ENCODE peak calls at places on chromosomes 13 and 19, in eight cellular contexts. One of them, this sample, is unnamed.
A peak's percentile ranks its signal among the peaks of the same experiment; 100 is the strongest.

GRCh38 chr19:56076413-56076998 is 44.6 kb downstream of the ZNF787 start:
- DNase-seq in A549: peak; percentile 61
- DNase-seq in tibial artery: no peak
- DNase-seq in AG10803: peak; percentile 45
- DNase-seq in GM23338: peak; percentile 77
- DNase-seq in H9: no peak
- DNase-seq in choroid plexus epithelial cell: peak; percentile 77
- DNase-seq in cardiac muscle cell: peak; percentile 64
- DNase-seq in this sample: peak; percentile 78

GRCh38 chr19:45578861-45579260 is 5.7 kb downstream of the OPA3 start:
- DNase-seq in A549: no peak
- DNase-seq in tibial artery: no peak
- DNase-seq in AG10803: no peak
- DNase-seq in GM23338: no peak
- DNase-seq in H9: no peak
- DNase-seq in choroid plexus epithelial cell: no peak
- DNase-seq in cardiac muscle cell: no peak
- DNase-seq in this sample: peak; percentile 47

GRCh38 chr13:110885966-110886365 is 28.9 kb downstream of the ANKRD10 start:
- DNase-seq in A549: no peak
- DNase-seq in tibial artery: no peak
- DNase-seq in AG10803: no peak
- DNase-seq in GM23338: peak; percentile 73
- DNase-seq in H9: peak; percentile 75
- DNase-seq in choroid plexus epithelial cell: no peak
- DNase-seq in cardiac muscle cell: no peak
- DNase-seq in this sample: peak; percentile 11

GRCh38 chr13:74210693-74211393 is 76.6 kb upstream of the KLF12 start:
- DNase-seq in A549: no peak
- DNase-seq in tibial artery: peak; percentile 79
- DNase-seq in AG10803: peak; percentile 99
- DNase-seq in GM23338: no peak
- DNase-seq in H9: no peak
- DNase-seq in choroid plexus epithelial cell: peak; percentile 88
- DNase-seq in cardiac muscle cell: peak; percentile 35
- DNase-seq in this sample: peak; percentile 96

GRCh38 chr13:26050568-26051230 is 1.1 kb downstream of the SHISA2 start:
- DNase-seq in A549: no peak
- DNase-seq in tibial artery: no peak
- DNase-seq in AG10803: no peak
- DNase-seq in GM23338: peak; percentile 79
- DNase-seq in H9: peak; percentile 65
- DNase-seq in choroid plexus epithelial cell: peak; percentile 47
- DNase-seq in cardiac muscle cell: peak; percentile 70
- DNase-seq in this sample: no peak

GRCh38 chr13:110017379-110017778 is 231.0 kb upstream of the IRS2 start:
- DNase-seq in A549: peak; percentile 66
- DNase-seq in tibial artery: no peak
- DNase-seq in AG10803: peak; percentile 92
- DNase-seq in GM23338: peak; percentile 53
- DNase-seq in H9: peak; percentile 60
- DNase-seq in choroid plexus epithelial cell: peak; percentile 84
- DNase-seq in cardiac muscle cell: no peak
- DNase-seq in this sample: peak; percentile 94

GRCh38 chr19:7673995-7674667 is 2.8 kb upstream of the MCEMP1 start:
- DNase-seq in A549: peak; percentile 47
- DNase-seq in tibial artery: peak; percentile 73
- DNase-seq in AG10803: peak; percentile 63
- DNase-seq in GM23338: peak; percentile 87
- DNase-seq in H9: peak; percentile 75
- DNase-seq in choroid plexus epithelial cell: peak; percentile 69
- DNase-seq in cardiac muscle cell: peak; percentile 20
- DNase-seq in this sample: peak; percentile 77

GRCh38 chr19:7528522-7529245 is 6.3 kb downstream of the MCOLN1 start:
- DNase-seq in A549: no peak
- DNase-seq in tibial artery: no peak
- DNase-seq in AG10803: no peak
- DNase-seq in GM23338: no peak
- DNase-seq in H9: no peak
- DNase-seq in choroid plexus epithelial cell: no peak
- DNase-seq in cardiac muscle cell: no peak
- DNase-seq in this sample: no peak

GRCh38 chr19:7494416-7495098 is 5.7 kb upstream of the PEX11G start:
- DNase-seq in A549: no peak
- DNase-seq in tibial artery: peak; percentile 76
- DNase-seq in AG10803: no peak
- DNase-seq in GM23338: no peak
- DNase-seq in H9: no peak
- DNase-seq in choroid plexus epithelial cell: peak; percentile 67
- DNase-seq in cardiac muscle cell: no peak
- DNase-seq in this sample: peak; percentile 34

GRCh38 chr19:37218592-37218935 is 550 bp downstream of the ZNF383 start:
- DNase-seq in A549: no peak
- DNase-seq in tibial artery: no peak
- DNase-seq in AG10803: peak; percentile 35
- DNase-seq in GM23338: no peak
- DNase-seq in H9: no peak
- DNase-seq in choroid plexus epithelial cell: peak; percentile 58
- DNase-seq in cardiac muscle cell: no peak
- DNase-seq in this sample: peak; percentile 9

GRCh38 chr19:49106648-49107135 is 7.5 kb upstream of the LIN7B start:
- DNase-seq in A549: peak; percentile 69
- DNase-seq in tibial artery: no peak
- DNase-seq in AG10803: peak; percentile 50
- DNase-seq in GM23338: peak; percentile 81
- DNase-seq in H9: peak; percentile 81
- DNase-seq in choroid plexus epithelial cell: peak; percentile 66
- DNase-seq in cardiac muscle cell: peak; percentile 67
- DNase-seq in this sample: peak; percentile 72

DNA sequence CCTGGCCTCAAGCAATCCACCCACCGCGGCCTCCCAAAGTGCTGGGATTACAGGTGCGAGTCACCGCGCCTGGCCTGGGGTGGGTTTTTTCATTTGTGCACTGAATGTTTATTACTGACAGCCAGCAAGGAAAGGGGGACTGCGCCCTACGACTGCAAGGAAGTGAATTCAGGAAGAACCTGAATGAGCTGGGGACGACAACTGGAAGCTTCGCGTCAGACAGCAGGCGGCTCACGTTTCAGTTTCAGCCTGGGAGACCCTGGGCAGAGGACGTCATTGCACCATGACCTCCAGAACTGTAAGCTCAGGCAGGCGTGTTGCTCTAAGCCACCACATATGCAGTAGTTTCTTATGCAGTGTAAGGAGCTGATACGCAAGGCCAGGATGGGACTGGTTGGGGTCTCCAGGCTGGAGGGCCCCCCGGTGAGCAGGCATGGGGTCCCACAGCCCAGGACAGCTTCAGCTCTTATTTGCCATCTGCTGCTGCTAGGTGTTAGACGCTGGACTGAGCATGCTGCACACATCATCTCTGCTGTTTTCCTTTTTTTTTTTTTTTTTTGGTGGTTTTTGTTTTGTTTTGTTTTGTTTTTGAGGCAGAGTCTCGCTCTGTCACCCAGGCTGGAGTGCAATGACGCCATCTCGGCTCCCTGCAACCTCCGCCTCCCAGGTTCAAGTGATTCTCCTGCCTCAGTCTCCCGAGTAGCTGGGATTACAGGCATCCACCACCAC is 66.6 kb downstream of the GADD45B start:
- DNase-seq in A549: no peak
- DNase-seq in tibial artery: no peak
- DNase-seq in AG10803: no peak
- DNase-seq in GM23338: peak; percentile 69
- DNase-seq in H9: peak; percentile 58
- DNase-seq in choroid plexus epithelial cell: peak; percentile 88
- DNase-seq in cardiac muscle cell: peak; percentile 27
- DNase-seq in this sample: no peak
- TF ChIP-seq CTCF in A549: no peak
- TF ChIP-seq CTCF in tibial artery: no peak
- TF ChIP-seq CTCF in AG10803: no peak
- TF ChIP-seq CTCF in GM23338: no peak
- TF ChIP-seq CTCF in H9: no peak
- TF ChIP-seq CTCF in choroid plexus epithelial cell: no peak
- TF ChIP-seq CTCF in cardiac muscle cell: no peak
- TF ChIP-seq CTCF in this sample: no peak

GRCh38 chr19:18759435-18760426 is 31.4 kb downstream of the COMP start:
- DNase-seq in A549: no peak
- DNase-seq in tibial artery: no peak
- DNase-seq in AG10803: no peak
- DNase-seq in GM23338: no peak
- DNase-seq in H9: no peak
- DNase-seq in choroid plexus epithelial cell: no peak
- DNase-seq in cardiac muscle cell: no peak
- DNase-seq in this sample: no peak

GRCh38 chr19:18754501-18754900 is 36.6 kb downstream of the COMP start:
- DNase-seq in A549: no peak
- DNase-seq in tibial artery: no peak
- DNase-seq in AG10803: no peak
- DNase-seq in GM23338: no peak
- DNase-seq in H9: no peak
- DNase-seq in choroid plexus epithelial cell: no peak
- DNase-seq in cardiac muscle cell: no peak
- DNase-seq in this sample: no peak

GRCh38 chr19:18761531-18762110 is 29.5 kb downstream of the COMP start:
- DNase-seq in A549: no peak
- DNase-seq in tibial artery: no peak
- DNase-seq in AG10803: no peak
- DNase-seq in GM23338: no peak
- DNase-seq in H9: no peak
- DNase-seq in choroid plexus epithelial cell: no peak
- DNase-seq in cardiac muscle cell: no peak
- DNase-seq in this sample: no peak

GRCh38 chr19:18760440-18761383 is 30.4 kb downstream of the COMP start:
- DNase-seq in A549: no peak
- DNase-seq in tibial artery: no peak
- DNase-seq in AG10803: no peak
- DNase-seq in GM23338: no peak
- DNase-seq in H9: no peak
- DNase-seq in choroid plexus epithelial cell: no peak
- DNase-seq in cardiac muscle cell: no peak
- DNase-seq in this sample: no peak

GRCh38 chr19:18756896-18757295 is 34.2 kb downstream of the COMP start:
- DNase-seq in A549: no peak
- DNase-seq in tibial artery: no peak
- DNase-seq in AG10803: no peak
- DNase-seq in GM23338: no peak
- DNase-seq in H9: no peak
- DNase-seq in choroid plexus epithelial cell: no peak
- DNase-seq in cardiac muscle cell: no peak
- DNase-seq in this sample: no peak
- TF ChIP-seq CTCF in A549: no peak
- TF ChIP-seq CTCF in tibial artery: no peak
- TF ChIP-seq CTCF in AG10803: no peak
- TF ChIP-seq CTCF in GM23338: no peak
- TF ChIP-seq CTCF in H9: no peak
- TF ChIP-seq CTCF in choroid plexus epithelial cell: no peak
- TF ChIP-seq CTCF in cardiac muscle cell: no peak
- TF ChIP-seq CTCF in this sample: no peak

GRCh38 chr19:32339988-32340874 is 5.2 kb upstream of the ZNF507 start:
- DNase-seq in A549: peak; percentile 87
- DNase-seq in tibial artery: peak; percentile 86
- DNase-seq in AG10803: peak; percentile 41
- DNase-seq in GM23338: peak; percentile 71
- DNase-seq in H9: peak; percentile 71
- DNase-seq in choroid plexus epithelial cell: peak; percentile 64
- DNase-seq in cardiac muscle cell: peak; percentile 71
- DNase-seq in this sample: peak; percentile 71

GRCh38 chr19:32337176-32337808 is 8.1 kb upstream of the ZNF507 start:
- DNase-seq in A549: no peak
- DNase-seq in tibial artery: no peak
- DNase-seq in AG10803: peak; percentile 8
- DNase-seq in GM23338: no peak
- DNase-seq in H9: no peak
- DNase-seq in choroid plexus epithelial cell: no peak
- DNase-seq in cardiac muscle cell: peak; percentile 7
- DNase-seq in this sample: no peak

GRCh38 chr19:32333227-32333626 is 12.2 kb upstream of the ZNF507 start:
- DNase-seq in A549: no peak
- DNase-seq in tibial artery: no peak
- DNase-seq in AG10803: no peak
- DNase-seq in GM23338: no peak
- DNase-seq in H9: no peak
- DNase-seq in choroid plexus epithelial cell: no peak
- DNase-seq in cardiac muscle cell: no peak
- DNase-seq in this sample: no peak

DNA sequence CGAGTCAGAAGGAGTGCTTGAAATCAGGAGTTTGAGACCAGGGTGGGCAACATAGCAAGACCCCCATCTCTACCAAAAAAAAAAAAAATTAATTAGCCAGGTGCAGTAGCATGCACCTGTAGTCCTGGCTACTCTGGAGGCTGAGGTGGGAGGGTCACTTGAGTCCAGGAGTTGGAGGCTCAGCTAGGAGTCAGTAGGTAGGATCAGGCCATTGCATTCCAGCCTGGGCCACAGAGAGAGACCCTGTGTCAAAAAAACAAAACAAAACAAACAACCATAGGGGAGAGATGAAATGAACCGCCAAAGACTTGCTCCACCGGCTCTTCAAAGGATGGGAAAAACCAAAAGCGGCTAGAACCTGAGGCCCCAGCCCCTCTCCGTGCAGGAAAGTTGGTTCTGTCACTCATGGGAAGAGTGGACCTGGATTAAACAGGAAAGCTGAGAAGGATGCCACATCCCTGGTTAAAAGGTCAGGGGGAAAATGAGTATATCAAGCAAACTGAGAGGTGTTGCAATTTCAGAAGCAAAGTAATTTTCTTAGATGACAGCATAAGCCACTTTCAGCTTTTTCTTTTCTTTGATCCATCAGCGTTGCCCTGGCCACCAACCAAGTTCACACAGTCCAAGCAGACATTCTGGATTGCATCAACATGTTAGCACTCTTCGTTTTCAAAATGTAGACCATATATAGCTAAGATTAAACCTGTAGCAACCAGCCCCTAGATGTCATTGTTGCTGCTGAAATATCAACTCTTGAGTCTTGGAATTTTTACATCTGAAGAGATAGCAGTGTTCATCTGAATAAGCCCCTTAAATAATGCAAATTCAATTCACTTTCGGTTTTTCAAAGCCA is 8.9 kb upstream of the ZNF507 start:
- DNase-seq in A549: no peak
- DNase-seq in tibial artery: no peak
- DNase-seq in AG10803: peak; percentile 44
- DNase-seq in GM23338: no peak
- DNase-seq in H9: no peak
- DNase-seq in choroid plexus epithelial cell: peak; percentile 81
- DNase-seq in cardiac muscle cell: peak; percentile 60
- DNase-seq in this sample: peak; percentile 43
- TF ChIP-seq CTCF in A549: peak; percentile 48
- TF ChIP-seq CTCF in tibial artery: no peak
- TF ChIP-seq CTCF in AG10803: peak; percentile 30
- TF ChIP-seq CTCF in GM23338: no peak
- TF ChIP-seq CTCF in H9: no peak
- TF ChIP-seq CTCF in choroid plexus epithelial cell: peak; percentile 44
- TF ChIP-seq CTCF in cardiac muscle cell: peak; percentile 28
- TF ChIP-seq CTCF in this sample: peak; percentile 9

DNA sequence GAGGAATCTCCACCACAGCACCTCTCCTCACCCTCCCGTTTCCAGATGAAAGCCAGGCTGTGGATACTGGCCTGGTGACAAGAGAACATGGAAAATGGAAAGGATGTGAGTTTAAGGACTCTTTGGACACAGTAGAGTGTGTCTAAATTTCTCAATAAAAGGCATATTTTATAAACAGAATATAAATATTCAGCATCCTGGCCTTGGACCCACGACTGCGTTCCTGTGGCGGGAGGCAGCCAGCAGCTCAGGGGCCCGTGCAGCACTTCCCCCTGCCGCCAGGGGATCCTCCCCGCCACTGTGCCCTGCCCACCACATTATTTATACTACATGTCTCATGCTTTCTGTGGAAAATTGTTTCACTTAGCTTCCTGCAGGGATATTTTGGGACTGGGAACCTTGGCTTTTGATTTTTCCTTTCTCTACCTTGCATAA is 108.0 kb upstream of the SPATA13 start:
- DNase-seq in A549: no peak
- DNase-seq in tibial artery: no peak
- DNase-seq in AG10803: peak; percentile 80
- DNase-seq in GM23338: no peak
- DNase-seq in H9: no peak
- DNase-seq in choroid plexus epithelial cell: peak; percentile 38
- DNase-seq in cardiac muscle cell: no peak
- DNase-seq in this sample: no peak
- TF ChIP-seq CTCF in A549: no peak
- TF ChIP-seq CTCF in tibial artery: no peak
- TF ChIP-seq CTCF in AG10803: peak; percentile 18
- TF ChIP-seq CTCF in GM23338: no peak
- TF ChIP-seq CTCF in H9: no peak
- TF ChIP-seq CTCF in choroid plexus epithelial cell: no peak
- TF ChIP-seq CTCF in cardiac muscle cell: peak; percentile 17
- TF ChIP-seq CTCF in this sample: no peak